ENCODE peak calls at places on chromosomes 4 and X, in seven cellular contexts. One of them, this sample, is unnamed.

GRCh38 chr4:114599231-114600065 is 841 bp downstream of the UGT8 start:
- DNase-seq in brain microvascular endothelial cell: no peak
- DNase-seq in astrocyte of the hippocampus: peak
- DNase-seq in stromal cell of bone marrow: no peak
- DNase-seq in effector CD4-positive, alpha-beta T cell: no peak
- DNase-seq in NCI-H1092 treated with DMSO at 0.1 percent for 48 hours: peak
- DNase-seq in activated CD4-positive, CD25-positive, alpha-beta regulatory T cell treated with anti-CD3 and anti-CD28 coated beads, Interleukin-2, amount 50 U/mL, for 72 hours: no peak
- DNase-seq in this sample: peak

GRCh38 chrX:32644476-32644875 is 566.9 kb downstream of the DMD start:
- DNase-seq in brain microvascular endothelial cell: no peak
- DNase-seq in astrocyte of the hippocampus: no peak
- DNase-seq in stromal cell of bone marrow: no peak
- DNase-seq in effector CD4-positive, alpha-beta T cell: no peak
- DNase-seq in NCI-H1092 treated with DMSO at 0.1 percent for 48 hours: no peak
- DNase-seq in activated CD4-positive, CD25-positive, alpha-beta regulatory T cell treated with anti-CD3 and anti-CD28 coated beads, Interleukin-2, amount 50 U/mL, for 72 hours: no peak
- DNase-seq in this sample: no peak

GRCh38 chr4:96126227-96126626 is 286.3 kb downstream of the PDHA2 start:
- DNase-seq in brain microvascular endothelial cell: no peak
- DNase-seq in astrocyte of the hippocampus: no peak
- DNase-seq in stromal cell of bone marrow: no peak
- DNase-seq in effector CD4-positive, alpha-beta T cell: no peak
- DNase-seq in NCI-H1092 treated with DMSO at 0.1 percent for 48 hours: no peak
- DNase-seq in activated CD4-positive, CD25-positive, alpha-beta regulatory T cell treated with anti-CD3 and anti-CD28 coated beads, Interleukin-2, amount 50 U/mL, for 72 hours: no peak
- DNase-seq in this sample: no peak

GRCh38 chr4:74716436-74716765 is 77.9 kb downstream of the BTC start:
- DNase-seq in brain microvascular endothelial cell: no peak
- DNase-seq in astrocyte of the hippocampus: peak
- DNase-seq in stromal cell of bone marrow: no peak
- DNase-seq in effector CD4-positive, alpha-beta T cell: no peak
- DNase-seq in NCI-H1092 treated with DMSO at 0.1 percent for 48 hours: no peak
- DNase-seq in activated CD4-positive, CD25-positive, alpha-beta regulatory T cell treated with anti-CD3 and anti-CD28 coated beads, Interleukin-2, amount 50 U/mL, for 72 hours: no peak
- DNase-seq in this sample: no peak

GRCh38 chr4:1842993-1843448 is 12.9 kb downstream of the LETM1 start:
- DNase-seq in brain microvascular endothelial cell: peak
- DNase-seq in astrocyte of the hippocampus: peak
- DNase-seq in stromal cell of bone marrow: peak
- DNase-seq in effector CD4-positive, alpha-beta T cell: no peak
- DNase-seq in NCI-H1092 treated with DMSO at 0.1 percent for 48 hours: no peak
- DNase-seq in activated CD4-positive, CD25-positive, alpha-beta regulatory T cell treated with anti-CD3 and anti-CD28 coated beads, Interleukin-2, amount 50 U/mL, for 72 hours: no peak
- DNase-seq in this sample: no peak

GRCh38 chr4:122762520-122762919 is 30.0 kb downstream of the BBS12 start:
- DNase-seq in brain microvascular endothelial cell: no peak
- DNase-seq in astrocyte of the hippocampus: no peak
- DNase-seq in stromal cell of bone marrow: no peak
- DNase-seq in effector CD4-positive, alpha-beta T cell: peak
- DNase-seq in NCI-H1092 treated with DMSO at 0.1 percent for 48 hours: no peak
- DNase-seq in activated CD4-positive, CD25-positive, alpha-beta regulatory T cell treated with anti-CD3 and anti-CD28 coated beads, Interleukin-2, amount 50 U/mL, for 72 hours: no peak
- DNase-seq in this sample: no peak

GRCh38 chr4:151105454-151106032 is 6.1 kb downstream of the RPS3A start:
- DNase-seq in brain microvascular endothelial cell: no peak
- DNase-seq in astrocyte of the hippocampus: no peak
- DNase-seq in stromal cell of bone marrow: no peak
- DNase-seq in effector CD4-positive, alpha-beta T cell: no peak
- DNase-seq in NCI-H1092 treated with DMSO at 0.1 percent for 48 hours: no peak
- DNase-seq in activated CD4-positive, CD25-positive, alpha-beta regulatory T cell treated with anti-CD3 and anti-CD28 coated beads, Interleukin-2, amount 50 U/mL, for 72 hours: no peak
- DNase-seq in this sample: no peak

GRCh38 chr4:124025423-124025822 is 628.8 kb downstream of the SPRY1 start:
- DNase-seq in brain microvascular endothelial cell: peak
- DNase-seq in astrocyte of the hippocampus: peak
- DNase-seq in stromal cell of bone marrow: peak
- DNase-seq in effector CD4-positive, alpha-beta T cell: no peak
- DNase-seq in NCI-H1092 treated with DMSO at 0.1 percent for 48 hours: peak
- DNase-seq in activated CD4-positive, CD25-positive, alpha-beta regulatory T cell treated with anti-CD3 and anti-CD28 coated beads, Interleukin-2, amount 50 U/mL, for 72 hours: no peak
- DNase-seq in this sample: no peak

This sample was measured in GM06990.